ENCODE peak calls at places on chromosomes 5 and 9, in seven cellular contexts. B, N, E, X, D, L and R are unnamed samples.
A peak's percentile ranks its signal among the peaks of the same experiment; 100 is the strongest.

GRCh38 chr9:94717656-94718225 is 8.8 kb upstream of the AOPEP start:
- DNase-seq in E (peak; percentile 54), X (no peak), B (no peak), D (no peak), L (no peak), N (no peak), R (peak; percentile 70)

GRCh38 chr9:107174441-107174840 is 108.6 kb upstream of the RAD23B start:
- DNase-seq in B (no peak), D (peak; percentile 39), L (no peak), E (no peak), N (no peak), X (peak; percentile 53), R (peak; percentile 70)

GRCh38 chr5:79844571-79844970 is 146.5 kb downstream of the MTX3 start:
- DNase-seq in E (no peak), N (no peak), B (no peak), X (no peak), L (no peak), D (no peak), R (peak; percentile 6)

GRCh38 chr5:157059891-157060290 is 975 bp upstream of the HAVCR1 start:
- DNase-seq in B (no peak), X (no peak), D (no peak), L (no peak), N (no peak), E (no peak), R (peak; percentile 60)

GRCh38 chr9:27154923-27155322 is 45.9 kb downstream of the TEK start:
- DNase-seq in L (no peak), E (peak; percentile 95), D (no peak), X (no peak), B (no peak), N (no peak), R (peak; percentile 88)

GRCh38 chr5:122774519-122774860 is 390 bp upstream of the SNX2 start:
- DNase-seq in E (no peak), L (no peak), X (no peak), N (no peak), B (no peak), D (no peak), R (no peak)

GRCh38 chr9:113581865-113582697 is 118.6 kb downstream of the RGS3 start:
- DNase-seq in D (peak; percentile 93), B (no peak), N (peak; percentile 94), E (peak; percentile 84), L (peak; percentile 80), X (peak; percentile 86), R (peak; percentile 69)

GRCh38 chr9:110076894-110077725 is 130.8 kb downstream of the C9orf152 start:
- DNase-seq in N (no peak), X (no peak), B (no peak), E (peak; percentile 79), D (no peak), L (no peak), R (peak; percentile 77)

GRCh38 chr5:168991991-168992390 is 308.9 kb downstream of the SLIT3 start:
- DNase-seq in N (no peak), D (no peak), L (no peak), E (no peak), X (no peak), B (no peak), R (peak; percentile 63)
- H3K4me3 ChIP-seq in N (no peak overlapping the region), D (no peak overlapping the region), L (no peak overlapping the region), E (no peak overlapping the region), X (no peak overlapping the region), B (no peak overlapping the region), R (no peak overlapping the region)

GRCh38 chr9:104941597-104941996 is 13.6 kb upstream of the ABCA1 start:
- DNase-seq in D (no peak), E (no peak), X (no peak), B (no peak), N (no peak), L (no peak), R (no peak)
- H3K9me3 ChIP-seq in D (no peaks in the 10 kb centered on the region), E (no peaks in the 10 kb centered on the region), X (no peaks in the 10 kb centered on the region), B (no peaks in the 10 kb centered on the region), N (no peaks in the 10 kb centered on the region), L (no peaks in the 10 kb centered on the region), R (no peaks in the 10 kb centered on the region)

GRCh38 chr5:73418244-73418691 is 30.3 kb downstream of the FOXD1 start:
- DNase-seq in E (no peak), B (no peak), N (no peak), L (no peak), X (no peak), D (no peak), R (peak; percentile 80)

GRCh38 chr5:73412597-73412988 is 36.0 kb downstream of the FOXD1 start:
- DNase-seq in N (no peak), X (no peak), L (no peak), B (no peak), D (no peak), E (peak; percentile 79), R (peak; percentile 78)

GRCh38 chr5:73415617-73416016 is 33.0 kb downstream of the FOXD1 start:
- DNase-seq in B (no peak), E (no peak), X (no peak), L (no peak), D (no peak), N (no peak), R (no peak)

GRCh38 chr5:73417307-73418035 is 31.1 kb downstream of the FOXD1 start:
- DNase-seq in E (peak; percentile 75), X (peak; percentile 28), B (no peak), D (no peak), N (no peak), L (peak; percentile 61), R (peak; percentile 51)

DNA sequence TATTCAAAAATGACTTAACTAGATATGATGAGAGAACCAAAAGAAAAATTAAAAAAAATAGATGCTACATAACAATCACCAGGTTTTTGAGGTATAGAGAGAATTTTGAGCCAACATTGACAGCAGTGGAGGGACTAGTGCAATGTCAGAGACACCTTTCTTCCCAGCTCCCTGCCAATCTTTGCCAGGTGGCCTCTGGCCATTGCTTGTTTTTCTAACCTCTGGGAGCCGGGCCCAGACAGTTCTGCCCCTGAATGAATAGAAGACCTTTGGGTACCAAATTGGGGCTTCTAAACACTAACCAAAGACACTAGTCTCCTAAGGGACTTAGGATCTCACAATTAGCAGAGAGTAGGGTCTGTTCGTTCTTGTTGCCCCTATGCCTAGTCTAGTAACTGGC is 33.4 kb downstream of the FOXD1 start:
- DNase-seq in N (no peak), L (no peak), E (no peak), X (no peak), B (no peak), D (no peak), R (no peak)
- H3K4me3 ChIP-seq in N (no peak overlapping the region), L (no peak overlapping the region), E (no peak overlapping the region), X (no peak overlapping the region), B (no peak overlapping the region), D (no peak overlapping the region), R (no peak overlapping the region)

DNA sequence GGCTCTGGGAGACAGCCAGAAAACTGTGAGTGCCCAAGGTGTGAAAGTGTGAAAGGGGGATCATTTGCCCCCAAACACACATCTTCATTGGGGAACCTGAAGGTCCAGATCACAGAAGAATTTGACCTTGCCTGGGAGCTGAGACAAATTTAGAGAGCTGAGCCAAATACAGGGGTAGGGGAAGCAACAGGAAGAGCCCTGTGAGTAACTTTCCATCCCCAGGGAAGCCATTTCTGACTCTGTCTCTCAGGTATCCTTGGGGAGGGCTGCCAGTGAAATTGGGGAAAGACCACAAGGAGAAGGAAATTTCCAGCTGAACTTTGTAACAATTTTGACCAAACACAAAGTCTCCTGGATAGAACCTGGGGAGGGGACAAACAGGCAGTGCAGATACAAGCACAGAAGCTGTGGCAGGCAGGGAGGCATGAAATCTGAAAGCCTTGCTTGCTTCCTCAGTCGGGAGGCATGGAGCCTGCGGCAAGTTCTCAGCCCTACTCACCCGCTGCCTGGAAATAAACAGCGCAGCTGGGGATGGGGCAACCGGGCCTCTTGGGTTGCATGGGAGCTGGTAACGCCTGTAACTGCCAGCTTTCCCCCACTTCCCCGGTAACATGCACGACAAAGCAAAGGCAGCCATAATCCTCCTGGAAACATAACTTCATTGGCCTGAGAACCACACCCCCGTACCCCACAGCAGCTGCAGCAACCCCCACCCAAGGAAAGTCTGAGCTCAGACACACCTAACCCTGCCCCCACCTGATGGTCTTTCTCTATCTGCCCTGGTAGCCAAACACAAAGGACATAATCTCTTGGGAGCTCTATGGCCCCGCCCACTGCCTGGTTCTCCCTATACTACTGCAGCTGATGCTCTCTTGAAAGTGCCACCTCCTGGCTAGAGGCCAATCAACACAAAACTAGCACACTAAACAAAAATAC is 31.4 kb upstream of the ZCCHC9 start:
- DNase-seq in N (no peak), B (peak; percentile 59), L (no peak), D (no peak), E (no peak), X (no peak), R (no peak)
- H3K9me3 ChIP-seq in N (no peaks in the 10 kb centered on the region), B (peaks cover 7% of the 10 kb centered on the region), L (no peaks in the 10 kb centered on the region), D (no peaks in the 10 kb centered on the region), E (no peaks in the 10 kb centered on the region), X (peaks cover 52% of the 10 kb centered on the region), R (no peaks in the 10 kb centered on the region)